ENCODE peak calls at places on chromosomes 12 and 14, in five cellular contexts. L is K562, J is HepG2, W is GM12878, U is SK-N-SH. Y is an unnamed sample.

GRCh38 chr14:63245893-63246292 is 41.6 kb downstream of the RHOJ start:
- DNase-seq in L (no peak), U (no peak), W (no peak), J (no peak), Y (no peak)

GRCh38 chr12:47981496-47982260 is 18.3 kb downstream of the TMEM106C start:
- DNase-seq in W (no peak), U (no peak), L (peak), J (peak), Y (no peak)

GRCh38 chr12:81835783-81836182 is 76.6 kb upstream of the PPFIA2 start:
- DNase-seq in U (no peak), L (no peak), J (no peak), W (no peak), Y (no peak)

GRCh38 chr12:19130224-19131019 is 889 bp downstream of the PLEKHA5 start:
- DNase-seq in J (no peak), U (peak), W (no peak), L (peak), Y (peak)

GRCh38 chr12:15928345-15928744 is 17.2 kb downstream of the DERA start:
- DNase-seq in L (no peak), J (peak), W (peak), U (no peak), Y (no peak)

GRCh38 chr12:122227341-122227740 is 1.5 kb upstream of the DIABLO start:
- DNase-seq in U (peak), W (no peak), J (no peak), L (no peak), Y (no peak)

GRCh38 chr12:14935031-14935430 is 3.3 kb downstream of the ERP27 start:
- DNase-seq in L (no peak), W (no peak), U (no peak), J (no peak), Y (no peak)

GRCh38 chr12:41288188-41288811 is 100.2 kb downstream of the PDZRN4 start:
- DNase-seq in W (no peak), U (no peak), L (no peak), J (no peak), Y (peak)

GRCh38 chr12:47636908-47637780 is 68.7 kb downstream of the RPAP3 start:
- DNase-seq in W (no peak), U (no peak), J (peak), L (peak), Y (no peak)

GRCh38 chr12:19120795-19121194 is 8.7 kb upstream of the PLEKHA5 start:
- DNase-seq in U (no peak), J (no peak), W (no peak), L (no peak), Y (no peak)

GRCh38 chr12:55659486-55660385 is 23.0 kb downstream of the OR10P1 start:
- DNase-seq in U (peak), J (peak), L (peak), W (no peak), Y (no peak)

GRCh38 chr14:96104469-96105057 is 65.4 kb downstream of the C14orf132 start:
- DNase-seq in L (no peak), W (no peak), U (no peak), J (peak), Y (no peak)

GRCh38 chr14:96105089-96105920 is 66.1 kb downstream of the C14orf132 start:
- DNase-seq in U (no peak), J (no peak), W (no peak), L (no peak), Y (no peak)

GRCh38 chr14:96106891-96107290 is 67.7 kb downstream of the C14orf132 start:
- DNase-seq in U (no peak), W (no peak), J (no peak), L (no peak), Y (no peak)

GRCh38 chr14:96103560-96104460 is 64.6 kb downstream of the C14orf132 start:
- DNase-seq in U (peak), L (no peak), J (no peak), W (no peak), Y (no peak)

DNA sequence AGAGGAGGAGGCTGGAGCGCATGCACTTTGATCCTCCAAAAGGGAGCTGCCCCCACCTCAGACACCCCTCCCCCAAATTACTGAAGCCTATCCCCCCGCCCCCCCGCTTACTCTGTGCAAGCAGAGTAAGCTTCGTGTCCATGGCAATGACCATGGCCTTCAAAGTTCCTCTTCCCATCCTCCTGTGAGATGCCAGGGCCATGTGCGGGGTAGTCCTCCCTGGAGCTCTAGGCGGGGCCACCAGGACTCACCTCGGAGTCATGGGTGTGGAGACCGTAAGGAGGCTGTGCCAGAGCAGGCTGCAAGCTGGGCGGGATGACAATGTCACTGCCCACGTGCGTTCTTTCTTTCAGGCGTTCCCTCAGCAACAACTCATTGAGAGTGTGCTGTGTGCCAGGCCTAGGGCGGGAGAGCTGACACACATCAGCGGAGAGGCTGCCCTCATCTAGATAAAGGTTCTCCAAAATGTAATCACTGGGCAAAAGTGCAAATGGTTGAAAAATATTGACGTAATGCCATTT is 66.8 kb downstream of the C14orf132 start:
- DNase-seq in U (no peak), L (no peak), W (no peak), J (no peak), Y (no peak)
- TF ChIP-seq FOXM1 in U (no peak), L (no peak), W (no peak), J (no peak), Y (no peak)

GRCh38 chr14:49249022-49249421 is 337.2 kb downstream of the RPS29 start:
- DNase-seq in L (no peak), U (peak), W (no peak), J (no peak), Y (no peak)

GRCh38 chr14:49250517-49250916 is 335.7 kb downstream of the RPS29 start:
- DNase-seq in U (no peak), J (no peak), W (no peak), L (no peak), Y (no peak)

DNA sequence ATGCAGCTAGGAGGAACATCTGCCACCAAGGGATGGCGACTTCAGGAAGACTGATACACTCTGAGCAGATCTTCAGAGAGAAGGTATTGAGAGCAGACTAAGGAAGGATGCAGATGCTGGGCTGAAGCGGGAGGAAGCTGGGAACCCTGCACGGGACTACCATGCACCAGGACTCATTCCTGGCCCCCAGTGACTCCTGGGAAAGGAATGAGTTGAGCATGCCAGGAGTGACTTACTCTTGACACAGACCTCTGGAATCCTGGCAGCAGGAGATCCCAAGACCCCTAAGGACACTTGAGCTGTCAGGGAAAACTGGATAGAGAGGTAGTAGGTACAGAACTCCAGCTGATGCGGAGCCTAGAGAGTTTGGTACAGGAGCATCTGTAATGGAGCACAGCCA is 336.1 kb downstream of the RPS29 start:
- DNase-seq in L (no peak), J (no peak), W (no peak), U (no peak), Y (no peak)
- TF ChIP-seq FOXM1 in L (no peak), J (no peak), W (no peak), U (no peak), Y (no peak)

DNA sequence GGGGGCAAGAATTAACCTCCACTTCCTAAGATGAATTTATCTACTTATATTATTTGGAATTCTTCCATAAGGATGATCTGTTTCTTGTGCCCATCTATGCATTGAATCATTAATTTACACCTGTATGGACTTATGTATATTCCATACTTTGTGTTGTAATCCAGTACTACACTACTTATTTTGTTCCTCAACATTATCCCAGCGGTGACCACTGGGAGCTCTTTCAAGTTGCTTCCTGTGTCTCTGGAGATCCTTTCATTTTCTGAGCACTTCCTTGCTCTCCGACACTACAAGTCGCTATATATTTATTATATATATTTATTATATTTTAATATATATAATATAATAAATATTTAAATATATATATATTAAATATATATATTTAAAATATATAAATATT is 54.9 kb upstream of the SCN8A start:
- DNase-seq in U (no peak), J (no peak), L (peak), W (no peak), Y (no peak)
- TF ChIP-seq FOXM1 in U (no peak), J (no peak), L (no peak), W (no peak), Y (no peak)

GRCh38 chr12:120352117-120352516 is 16.8 kb downstream of the MSI1 start:
- DNase-seq in J (no peak), L (peak), U (no peak), W (no peak), Y (no peak)
- TF ChIP-seq FOXM1 in J (no peak), L (no peak), U (no peak), W (no peak), Y (no peak)

GRCh38 chr12:94783862-94784261 is 133.5 kb upstream of the TMCC3 start:
- DNase-seq in J (no peak), W (no peak), U (no peak), L (no peak), Y (no peak)
- TF ChIP-seq FOXM1 in J (no peak), W (no peak), U (no peak), L (no peak), Y (no peak)

DNA sequence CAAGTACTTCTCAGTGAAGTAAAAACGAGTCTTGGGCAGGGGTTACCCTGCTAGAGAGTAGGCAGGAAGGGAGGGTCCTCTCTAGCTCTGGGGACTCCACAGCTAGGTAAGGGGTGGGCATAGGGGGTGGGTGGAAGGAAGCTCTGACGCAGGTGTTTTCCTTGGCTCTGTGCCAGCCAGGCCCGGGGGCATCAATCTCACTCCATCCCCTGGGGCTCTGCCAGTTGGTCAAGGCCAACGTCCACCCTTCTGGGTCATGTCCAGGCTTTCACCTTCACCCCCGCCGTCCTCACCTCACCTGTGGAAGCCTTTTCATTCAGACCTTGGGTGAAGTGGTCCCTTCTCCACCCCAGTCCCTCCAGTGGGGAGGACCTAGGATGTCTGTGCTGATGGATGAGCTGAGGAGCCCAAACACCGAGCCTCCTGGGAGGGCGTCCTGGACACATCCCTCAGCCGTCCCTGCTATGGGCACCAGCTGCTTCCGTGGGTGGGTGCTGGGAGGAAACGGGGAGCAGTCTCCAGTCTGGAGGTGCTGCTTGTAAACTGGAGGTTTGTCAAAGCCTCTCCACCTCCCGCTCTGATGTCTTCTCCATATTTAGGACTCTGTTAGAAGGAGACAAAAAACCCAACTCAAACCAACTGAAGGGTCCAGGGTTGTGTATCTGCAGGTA is 71.5 kb upstream of the SFSWAP start:
- DNase-seq in L (no peak), U (peak), J (no peak), W (no peak), Y (no peak)
- TF ChIP-seq FOXM1 in L (no peak), U (no peak), J (no peak), W (no peak), Y (no peak)

Y was measured in HEK293T.